ENCODE peak calls at places on chromosomes 11 and 22, in ten cellular contexts. X is GM19239; P is effector CD4-positive, alpha-beta T cell; B is left ventricle myocardium superior; R is left colon; F is putamen; E is T-cell; T is nephron progenitor cell; C is brain pericyte; N is activated T-helper 1 cell treated with anti-CD3 and anti-CD28 coated beads, Interleukin-2, amount 50 U/mL, for 16 hours. S is an unnamed sample.

GRCh38 chr22:26763633-26764295 is 106.4 kb downstream of the MIAT start:
- DNase-seq in R (no peak), N (no peak), T (no peak), X (no peak), F (no peak), C (no peak), P (no peak), E (no peak), B (no peak), S (no peak)

GRCh38 chr22:29216873-29217666 is 11.4 kb downstream of the EMID1 start:
- DNase-seq in C (no peak), T (no peak), E (no peak), N (no peak), X (no peak), P (no peak), R (no peak), F (no peak), B (peak; percentile 19), S (no peak)

GRCh38 chr22:49262167-49262566 is 565.5 kb downstream of the BRD1 start:
- DNase-seq in N (no peak), E (no peak), C (no peak), B (no peak), P (no peak), R (peak; percentile 4), X (no peak), F (no peak), T (no peak), S (no peak)

GRCh38 chr11:133747409-133747808 is 97.9 kb downstream of the SPATA19 start:
- DNase-seq in R (no peak), N (no peak), C (no peak), P (no peak), T (no peak), F (no peak), X (no peak), E (no peak), B (no peak), S (no peak)

GRCh38 chr11:57544566-57544965 is 7.2 kb downstream of the SMTNL1 start:
- DNase-seq in B (no peak), P (no peak), N (no peak), R (no peak), T (no peak), X (no peak), E (no peak), C (no peak), F (no peak), S (no peak)

GRCh38 chr22:36833073-36833472 is 16.2 kb upstream of the PVALB start:
- DNase-seq in C (no peak), B (no peak), N (no peak), R (no peak), F (no peak), P (no peak), T (no peak), E (no peak), X (no peak), S (no peak)

GRCh38 chr11:28132541-28132940 is 24.4 kb downstream of the METTL15 start:
- DNase-seq in B (no peak), R (no peak), N (no peak), T (no peak), E (no peak), P (no peak), F (no peak), C (no peak), X (no peak), S (no peak)

GRCh38 chr11:19615503-19615902 is 97.1 kb upstream of the NAV2 start:
- DNase-seq in C (no peak), T (no peak), P (no peak), R (no peak), B (no peak), N (no peak), F (no peak), X (no peak), E (no peak), S (no peak)

GRCh38 chr11:68997995-68998348 is 15.1 kb downstream of the MRGPRF start:
- DNase-seq in N (no peak), E (no peak), F (no peak), X (no peak), B (no peak), R (no peak), C (no peak), P (no peak), T (no peak), S (no peak)

GRCh38 chr11:16804104-16804947 is 65.9 kb downstream of the C11orf58 start:
- DNase-seq in X (no peak), P (no peak), B (no peak), C (no peak), F (no peak), N (no peak), E (no peak), T (no peak), R (peak; percentile 68), S (no peak)

GRCh38 chr11:55719608-55720160 is 53.6 kb upstream of the OR5D13 start:
- DNase-seq in X (no peak), F (no peak), E (no peak), N (no peak), P (no peak), B (no peak), T (no peak), C (no peak), R (no peak), S (no peak)

GRCh38 chr11:2558402-2558801 is 113.6 kb downstream of the KCNQ1 start:
- DNase-seq in N (no peak), T (no peak), C (no peak), X (no peak), E (no peak), B (no peak), R (no peak), P (no peak), F (no peak), S (no peak)

GRCh38 chr11:59716051-59716450 is 2.4 kb upstream of the OR10V1 start:
- DNase-seq in R (no peak), F (no peak), P (no peak), C (no peak), N (no peak), B (no peak), X (no peak), T (no peak), E (no peak), S (no peak)

GRCh38 chr22:48373626-48374173 is 1454.0 kb downstream of the BRD1 start:
- DNase-seq in P (no peak), B (no peak), C (no peak), R (no peak), N (no peak), F (no peak), E (no peak), T (no peak), X (no peak), S (no peak)

S was measured in retina.